ENCODE peak calls at places on chromosomes 1 and 21, in ten cellular contexts. B is fibroblast of lung; R is heart left ventricle; N is left lung; W is foreskin fibroblast; X is endothelial cell of umbilical vein; Z is CD8-positive, alpha-beta T cell; U is A549; D is lower lobe of right lung; Y is IMR-90. A is an unnamed sample.

GRCh38 chr1:67791686-67792475 is 41.4 kb downstream of the GNG12 start:
- DNase-seq in B (peak; percentile 84), R (no peak), N (no peak), W (peak; percentile 89), X (peak; percentile 87), Z (no peak), U (peak; percentile 62), D (no peak), Y (peak; percentile 93), A (no peak)

GRCh38 chr1:38128926-38129453 is 82.4 kb upstream of the POU3F1 start:
- DNase-seq in B (no peak), R (no peak), N (no peak), W (no peak), X (no peak), Z (no peak), U (no peak), D (no peak), Y (no peak), A (no peak)

GRCh38 chr1:164771001-164771550 is 212.1 kb downstream of the PBX1 start:
- DNase-seq in B (no peak), R (no peak), N (no peak), W (no peak), X (no peak), Z (no peak), U (no peak), D (no peak), Y (peak; percentile 72), A (no peak)

GRCh38 chr1:230781596-230781995 is 34.4 kb downstream of the CAPN9 start:
- DNase-seq in B (no peak), R (no peak), N (no peak), W (no peak), X (no peak), Z (no peak), U (no peak), D (no peak), Y (peak; percentile 30), A (no peak)

GRCh38 chr1:149845416-149845815 is 54.0 kb upstream of the BOLA1 start:
- DNase-seq in B (peak; percentile 3), R (no peak), N (no peak), W (no peak), X (no peak), Z (no peak), U (no peak), D (no peak), Y (no peak), A (no peak)

GRCh38 chr1:209490013-209490412 is 93.5 kb upstream of the CAMK1G start:
- DNase-seq in B (peak; percentile 19), R (no peak), N (no peak), W (peak; percentile 7), X (no peak), Z (no peak), U (peak; percentile 11), D (no peak), Y (peak; percentile 25), A (no peak)

GRCh38 chr1:3717715-3718601 is 34.3 kb upstream of the CCDC27 start:
- DNase-seq in B (no peak), R (no peak), N (no peak), W (no peak), X (no peak), Z (no peak), U (no peak), D (no peak), Y (no peak), A (no peak)

GRCh38 chr1:87200875-87201638 is 127.6 kb upstream of the LMO4 start:
- DNase-seq in B (no peak), R (no peak), N (no peak), W (no peak), X (no peak), Z (no peak), U (no peak), D (no peak), Y (no peak), A (no peak)

GRCh38 chr21:33022489-33022827 is 3.3 kb upstream of the OLIG2 start:
- DNase-seq in B (no peak), R (no peak), N (no peak), W (no peak), X (no peak), Z (no peak), U (no peak), D (no peak), Y (no peak), A (no peak)

DNA sequence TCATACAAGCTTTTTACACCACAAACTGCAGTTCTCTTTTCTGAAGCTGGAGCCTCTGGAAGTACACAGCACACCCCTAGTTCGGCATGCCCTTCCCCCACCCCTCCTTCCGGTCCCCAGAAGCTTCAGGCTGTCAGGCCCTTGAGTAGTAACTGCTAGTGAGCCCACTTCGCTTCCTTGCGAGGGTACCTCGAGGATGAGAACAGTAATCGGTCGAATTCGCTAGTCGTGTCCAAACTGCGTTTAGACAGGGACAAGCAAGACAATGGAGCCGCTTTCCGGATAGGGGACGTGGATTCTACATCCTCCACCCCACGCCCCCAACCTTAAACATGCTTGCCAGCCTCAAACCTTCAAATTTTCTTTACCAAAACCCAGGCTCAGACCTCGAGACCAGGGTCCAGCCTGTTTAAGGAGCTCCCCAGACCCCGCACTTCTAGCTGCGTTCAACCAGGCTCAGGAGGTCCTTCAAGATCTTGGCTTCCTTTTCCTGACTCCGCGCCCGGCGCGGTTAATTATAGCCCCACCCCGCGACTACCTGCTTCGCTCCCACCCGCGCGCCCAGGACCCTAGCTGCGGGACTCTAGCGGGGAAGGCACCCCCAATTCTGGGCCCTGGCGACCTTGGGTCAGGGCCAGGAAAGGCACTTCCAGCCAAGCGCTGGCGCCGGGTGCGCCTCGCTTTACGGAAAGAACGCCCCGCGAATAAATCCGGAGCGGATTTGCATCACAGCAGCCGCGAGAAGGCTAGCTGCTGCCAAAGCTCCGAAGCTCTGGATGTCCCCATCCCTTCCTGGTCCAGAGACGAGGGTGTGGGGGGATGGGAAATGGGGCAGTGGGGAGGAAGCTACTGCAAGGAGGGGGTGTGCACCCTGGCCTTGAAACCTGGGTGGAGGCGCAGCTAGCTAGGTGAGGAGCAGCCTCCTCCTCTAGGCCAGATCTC is 8.1 kb upstream of the TSPAN1 start:
- DNase-seq in B (peak; percentile 15), R (peak; percentile 79), N (peak; percentile 86), W (no peak), X (peak; percentile 37), Z (peak; percentile 38), U (no peak), D (peak; percentile 78), Y (no peak), A (no peak)
- H3K4me3 ChIP-seq in B (peak overlapping the region; percentile 38), R (peak overlapping the region; percentile 40), N (peak overlapping the region; percentile 39), W (peak overlapping the region; percentile 43), X (peak overlapping the region; percentile 41), Z (peak overlapping the region; percentile 57), U (no peak overlapping the region), D (peak overlapping the region; percentile 59), Y (peak overlapping the region; percentile 38), A (peak overlapping the region; percentile 40)

GRCh38 chr1:181104790-181105133 is 16.3 kb downstream of the IER5 start:
- DNase-seq in B (no peak), R (peak; percentile 74), N (no peak), W (no peak), X (no peak), Z (peak; percentile 50), U (no peak), D (peak; percentile 70), Y (no peak), A (no peak)
- TF ChIP-seq CTCF in B (no peak), R (peak; percentile 20), N (no peak), W (no peak), X (no peak), Z (no peak), U (no peak), D (no peak), Y (no peak), A (no peak)

GRCh38 chr1:183842817-183843187 is 37.9 kb downstream of the RGL1 start:
- DNase-seq in B (no peak), R (no peak), N (no peak), W (no peak), X (no peak), Z (no peak), U (no peak), D (no peak), Y (no peak), A (no peak)
- H3K4me3 ChIP-seq in B (peak overlapping the region; percentile 3), R (peak overlapping the region; percentile 4), N (no peak overlapping the region), W (peak overlapping the region; percentile 23), X (no peak overlapping the region), Z (no peak overlapping the region), U (no peak overlapping the region), D (peak overlapping the region; percentile 33), Y (no peak overlapping the region), A (peak overlapping the region; percentile 6)

DNA sequence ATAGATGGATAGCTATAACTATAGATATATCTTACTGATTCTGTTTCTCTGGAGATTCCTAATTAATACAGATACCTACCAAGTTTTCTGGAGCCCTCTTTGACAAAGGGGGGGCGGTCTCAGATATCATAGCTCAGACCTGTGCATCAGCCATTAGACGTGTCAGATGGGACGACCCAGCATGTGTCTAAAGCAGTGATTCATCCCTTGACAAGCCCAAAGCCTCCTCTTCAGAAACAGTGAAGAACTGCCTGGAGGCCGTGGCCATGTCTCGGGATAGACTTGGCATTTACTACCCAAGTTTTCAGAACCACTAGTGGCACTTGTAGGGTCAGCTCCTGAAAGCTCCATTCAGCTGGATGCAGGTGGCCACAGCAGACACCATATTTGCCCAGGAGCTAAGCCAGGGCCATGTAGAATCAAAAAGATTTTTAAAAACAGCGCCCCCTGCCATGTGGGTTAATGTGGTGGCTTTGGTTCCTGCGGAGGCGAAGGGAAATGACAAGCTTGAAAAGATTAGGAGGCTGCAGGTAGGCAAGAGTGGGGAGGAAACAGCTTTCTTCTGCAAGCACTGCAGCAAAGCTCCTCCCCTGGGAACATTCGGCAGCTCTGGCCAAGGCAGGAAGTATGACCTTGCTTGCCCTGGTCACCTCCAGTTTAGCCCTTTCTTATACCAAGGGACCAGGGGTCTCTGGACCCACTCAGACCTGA is 82.2 kb downstream of the FBXO2 start:
- DNase-seq in B (no peak), R (no peak), N (no peak), W (no peak), X (no peak), Z (no peak), U (peak; percentile 23), D (no peak), Y (no peak), A (no peak)
- TF ChIP-seq CTCF in B (no peak), R (peak; percentile 7), N (no peak), W (no peak), X (no peak), Z (no peak), U (no peak), D (no peak), Y (no peak), A (peak; percentile 20)

DNA sequence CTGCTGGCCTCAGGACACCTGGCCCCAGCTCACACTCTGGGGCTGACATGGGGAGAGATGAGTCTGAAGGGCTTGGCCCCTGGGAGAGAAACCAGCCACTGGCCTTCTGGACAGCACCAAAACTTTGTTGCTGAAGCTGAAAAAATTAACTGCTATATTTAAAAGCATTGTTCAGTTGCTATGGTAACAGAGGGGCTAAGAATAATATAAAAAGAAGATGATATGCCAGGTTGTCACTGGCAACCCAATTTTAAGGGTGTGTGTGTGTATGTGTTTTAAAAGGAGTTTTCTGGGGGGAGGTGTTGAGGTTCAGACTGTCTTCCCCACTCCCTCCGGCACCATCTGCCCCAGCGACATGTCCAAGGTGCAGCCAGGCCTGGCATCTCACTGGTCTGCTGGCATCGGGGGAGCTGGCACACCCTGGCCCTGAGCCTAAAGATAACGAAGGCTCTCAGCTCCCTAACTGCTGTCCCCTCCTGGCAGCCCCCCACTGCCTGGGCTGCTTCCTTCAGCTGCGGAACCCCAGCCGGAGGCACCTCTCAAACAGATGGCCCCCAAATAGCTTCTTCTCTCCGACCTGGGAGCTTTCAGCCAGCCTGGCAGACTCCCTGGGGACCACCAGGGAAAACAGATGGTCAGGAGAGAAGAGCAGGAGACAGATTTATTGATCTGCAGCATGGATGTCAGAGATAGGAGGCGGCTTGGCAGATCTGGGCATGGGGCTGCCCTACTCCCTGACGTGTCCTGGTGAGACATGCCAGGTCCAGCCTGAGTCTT is 203.9 kb downstream of the HIVEP3 start:
- DNase-seq in B (no peak), R (no peak), N (no peak), W (no peak), X (no peak), Z (no peak), U (no peak), D (no peak), Y (no peak), A (no peak)
- H3K4me3 ChIP-seq in B (no peak overlapping the region), R (no peak overlapping the region), N (no peak overlapping the region), W (no peak overlapping the region), X (no peak overlapping the region), Z (no peak overlapping the region), U (no peak overlapping the region), D (no peak overlapping the region), Y (no peak overlapping the region), A (no peak overlapping the region)

A was measured in GM12864.